ENCODE peak calls at places on chromosomes 16 and 17, in five cellular contexts. H is sigmoid colon; G is NCI-H2171 treated with DMSO at 0.1 percent for 48 hours; X is pancreas; Y is stimulated activated CD8-positive, alpha-beta memory T cell treated with anti-CD3 and anti-CD28 coated beads, Interleukin-4, amount 100 ng/mL, for 24 hours. R is an unnamed sample.

GRCh38 chr16:19657831-19658230 is 60.2 kb downstream of the KNOP1 start:
- DNase-seq in Y (no peak), X (no peak), H (no peak), G (peak; percentile 47), R (no peak)

GRCh38 chr17:5800131-5800530 is 215.8 kb upstream of the NLRP1 start:
- DNase-seq in Y (no peak), G (no peak), H (no peak), X (no peak), R (no peak)

GRCh38 chr16:55433535-55433934 is 45.5 kb upstream of the MMP2 start:
- DNase-seq in H (no peak), X (no peak), Y (no peak), G (no peak), R (no peak)

GRCh38 chr16:53502331-53503269 is at the start of gene AKTIP:
- DNase-seq in Y (peak; percentile 7), H (peak; percentile 79), X (peak; percentile 81), G (no peak), R (peak; percentile 16)

GRCh38 chr17:74351552-74352210 is 10.0 kb downstream of the BTBD17 start:
- DNase-seq in G (no peak), H (no peak), Y (no peak), X (no peak), R (no peak)

GRCh38 chr17:57085448-57086068 is 512 bp downstream of the AKAP1 start:
- DNase-seq in G (peak; percentile 55), H (peak; percentile 84), X (peak; percentile 63), Y (peak; percentile 35), R (peak; percentile 46)

GRCh38 chr17:81329279-81329926 is 34.3 kb upstream of the SLC38A10 start:
- DNase-seq in Y (no peak), G (peak; percentile 85), X (peak; percentile 61), H (peak; percentile 97), R (no peak)

GRCh38 chr17:67095803-67096202 is 51.4 kb downstream of the CACNG1 start:
- DNase-seq in G (no peak), Y (no peak), X (no peak), H (no peak), R (no peak)

GRCh38 chr17:45836047-45837044 is 8.3 kb upstream of the SPPL2C start:
- DNase-seq in Y (no peak), G (no peak), X (no peak), H (no peak), R (no peak)

GRCh38 chr17:18319604-18320256 is 4.6 kb downstream of the SMCR8 start:
- DNase-seq in H (peak; percentile 61), Y (no peak), G (peak; percentile 46), X (no peak), R (no peak)

GRCh38 chr17:48606892-48607241 is 2.1 kb upstream of the HOXB6 start:
- DNase-seq in Y (no peak), H (no peak), X (no peak), G (no peak), R (no peak)

GRCh38 chr17:35912942-35913341 is 17.6 kb downstream of the RDM1 start:
- DNase-seq in X (no peak), G (no peak), Y (no peak), H (no peak), R (no peak)

GRCh38 chr16:72162105-72162680 is 9.8 kb downstream of the PMFBP1 start:
- DNase-seq in X (no peak), G (peak; percentile 73), H (no peak), Y (no peak), R (no peak)

GRCh38 chr16:80058236-80058635 is 457.7 kb upstream of the MAF start:
- DNase-seq in X (peak; percentile 3), G (no peak), H (peak; percentile 89), Y (no peak), R (no peak)

GRCh38 chr17:20281860-20282259 is 185.5 kb downstream of the LGALS9B start:
- DNase-seq in H (no peak), G (peak; percentile 6), X (no peak), Y (no peak), R (no peak)